ENCODE peak calls at places on chromosome 15, in seven cellular contexts. Z is endothelial cell of umbilical vein, A is cardiac muscle cell, S is fibroblast of mammary gland, N is A673, P is transverse colon, B is PC-3. J is an unnamed sample.

GRCh38 chr15:89628301-89628700 is 27.0 kb downstream of the KIF7 start:
- DNase-seq in Z (no peak), A (no peak), S (no peak), N (no peak), P (no peak), B (no peak), J (no peak)

GRCh38 chr15:82530606-82531379 is 9.5 kb downstream of the RPS17 start:
- DNase-seq in Z (peak; percentile 78), A (peak; percentile 59), S (peak; percentile 54), N (peak; percentile 49), P (peak; percentile 84), B (peak; percentile 72), J (peak; percentile 58)

GRCh38 chr15:83973816-83974215 is 261.8 kb upstream of the GOLGA6L4 start:
- DNase-seq in Z (no peak), A (peak; percentile 20), S (peak; percentile 17), N (peak; percentile 37), P (no peak), B (peak; percentile 30), J (no peak)

GRCh38 chr15:77021088-77021481 is 26.2 kb downstream of the PSTPIP1 start:
- DNase-seq in Z (no peak), A (no peak), S (no peak), N (no peak), P (no peak), B (no peak), J (no peak)

GRCh38 chr15:83288381-83288801 is 3.9 kb upstream of the BNC1 start:
- DNase-seq in Z (no peak), A (no peak), S (no peak), N (no peak), P (no peak), B (peak; percentile 79), J (no peak)

GRCh38 chr15:89645680-89646079 is 9.6 kb downstream of the KIF7 start:
- DNase-seq in Z (no peak), A (no peak), S (no peak), N (no peak), P (no peak), B (no peak), J (no peak)

GRCh38 chr15:88541709-88542341 is 4.7 kb downstream of the DET1 start:
- DNase-seq in Z (no peak), A (no peak), S (no peak), N (no peak), P (no peak), B (no peak), J (no peak)

GRCh38 chr15:32100286-32100685 is 70.0 kb downstream of the CHRNA7 start:
- DNase-seq in Z (no peak), A (no peak), S (no peak), N (no peak), P (no peak), B (no peak), J (no peak)

GRCh38 chr15:43190178-43190577 is 5.0 kb downstream of the CCNDBP1 start:
- DNase-seq in Z (peak; percentile 82), A (peak; percentile 17), S (no peak), N (no peak), P (no peak), B (no peak), J (peak; percentile 91)

GRCh38 chr15:31372635-31373091 is 46.0 kb downstream of the KLF13 start:
- DNase-seq in Z (no peak), A (peak; percentile 93), S (peak; percentile 86), N (no peak), P (no peak), B (peak; percentile 26), J (peak; percentile 13)

GRCh38 chr15:55627730-55628368 is 39.7 kb upstream of the PYGO1 start:
- DNase-seq in Z (peak; percentile 76), A (peak; percentile 90), S (peak; percentile 96), N (peak; percentile 61), P (no peak), B (peak; percentile 91), J (no peak)

GRCh38 chr15:66723826-66724731 is 22.0 kb downstream of the SMAD6 start:
- DNase-seq in Z (no peak), A (no peak), S (peak; percentile 44), N (no peak), P (no peak), B (no peak), J (no peak)

GRCh38 chr15:68783226-68784054 is 37.3 kb downstream of the ANP32A start:
- DNase-seq in Z (peak; percentile 32), A (no peak), S (no peak), N (peak; percentile 27), P (peak; percentile 72), B (peak; percentile 49), J (no peak)

GRCh38 chr15:54803139-54803808 is 393.5 kb downstream of the RSL24D1 start:
- DNase-seq in Z (no peak), A (no peak), S (peak; percentile 20), N (no peak), P (no peak), B (peak; percentile 52), J (no peak)

GRCh38 chr15:79523266-79523665 is 91.1 kb downstream of the MINAR1 start:
- DNase-seq in Z (no peak), A (peak; percentile 41), S (no peak), N (no peak), P (no peak), B (no peak), J (no peak)

GRCh38 chr15:25784141-25784540 is 79.0 kb downstream of the ATP10A start:
- DNase-seq in Z (no peak), A (no peak), S (no peak), N (no peak), P (no peak), B (no peak), J (no peak)

GRCh38 chr15:50109086-50109987 is 9.7 kb downstream of the ATP8B4 start:
- DNase-seq in Z (no peak), A (peak; percentile 21), S (peak; percentile 42), N (no peak), P (no peak), B (no peak), J (no peak)

GRCh38 chr15:79769081-79769481 is 127.7 kb downstream of the MTHFS start:
- DNase-seq in Z (no peak), A (peak; percentile 18), S (peak; percentile 41), N (peak; percentile 9), P (no peak), B (peak; percentile 71), J (peak; percentile 22)

GRCh38 chr15:49877871-49878511 is 241.0 kb downstream of the ATP8B4 start:
- DNase-seq in Z (no peak), A (peak; percentile 88), S (peak; percentile 83), N (no peak), P (no peak), B (no peak), J (no peak)

GRCh38 chr15:96693990-96694517 is 363.6 kb downstream of the NR2F2 start:
- DNase-seq in Z (no peak), A (no peak), S (no peak), N (peak; percentile 89), P (no peak), B (peak; percentile 34), J (peak; percentile 54)

GRCh38 chr15:55434989-55435825 is 26.9 kb downstream of the PIERCE2 start:
- DNase-seq in Z (peak; percentile 83), A (peak; percentile 76), S (peak; percentile 63), N (peak; percentile 65), P (no peak), B (peak; percentile 68), J (peak; percentile 18)

GRCh38 chr15:31300981-31301686 is 25.5 kb upstream of the KLF13 start:
- DNase-seq in Z (no peak), A (no peak), S (no peak), N (no peak), P (no peak), B (no peak), J (no peak)

DNA sequence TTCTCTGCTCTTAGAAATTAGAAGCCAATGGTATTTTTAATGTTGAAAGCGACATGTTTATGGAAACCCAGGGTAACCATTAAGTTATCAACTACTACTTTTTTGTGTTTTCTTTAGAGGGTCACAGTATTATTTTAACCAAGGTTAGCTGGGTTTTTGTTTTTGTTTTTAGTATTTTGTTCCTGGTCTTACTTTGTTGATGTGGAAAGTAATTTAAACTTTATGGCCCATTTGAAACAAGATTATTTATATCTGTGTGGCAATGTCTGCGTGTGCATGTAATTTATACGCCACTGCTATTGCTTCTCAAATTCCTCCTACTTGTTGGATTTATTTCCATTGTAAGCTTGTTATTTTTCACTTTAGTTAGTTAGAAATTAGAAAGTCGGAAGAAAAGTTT is 722.1 kb upstream of the NR2F2 start:
- DNase-seq in Z (no peak), A (no peak), S (no peak), N (no peak), P (no peak), B (no peak), J (no peak)
- TF ChIP-seq CTCF in Z (no peak), A (no peak), S (no peak), N (no peak), P (no peak), B (no peak), J (no peak)

GRCh38 chr15:60592386-60593339 is 113.7 kb upstream of the ICE2 start:
- DNase-seq in Z (peak; percentile 74), A (peak; percentile 64), S (peak; percentile 63), N (peak; percentile 63), P (peak; percentile 90), B (peak; percentile 46), J (no peak)
- H3K4me3 ChIP-seq in Z (peak overlapping the region; percentile 83), A (peak overlapping the region; percentile 52), S (peak overlapping the region; percentile 61), N (peak overlapping the region; percentile 50), P (peak overlapping the region; percentile 64), B (peak overlapping the region; percentile 50), J (peak overlapping the region; percentile 55)

GRCh38 chr15:58308742-58309355 is 122.9 kb upstream of the LIPC start:
- DNase-seq in Z (no peak), A (no peak), S (no peak), N (peak; percentile 14), P (no peak), B (no peak), J (no peak)
- TF ChIP-seq CTCF in Z (no peak), A (no peak), S (no peak), N (peak; percentile 42), P (no peak), B (peak; percentile 19), J (no peak)

DNA sequence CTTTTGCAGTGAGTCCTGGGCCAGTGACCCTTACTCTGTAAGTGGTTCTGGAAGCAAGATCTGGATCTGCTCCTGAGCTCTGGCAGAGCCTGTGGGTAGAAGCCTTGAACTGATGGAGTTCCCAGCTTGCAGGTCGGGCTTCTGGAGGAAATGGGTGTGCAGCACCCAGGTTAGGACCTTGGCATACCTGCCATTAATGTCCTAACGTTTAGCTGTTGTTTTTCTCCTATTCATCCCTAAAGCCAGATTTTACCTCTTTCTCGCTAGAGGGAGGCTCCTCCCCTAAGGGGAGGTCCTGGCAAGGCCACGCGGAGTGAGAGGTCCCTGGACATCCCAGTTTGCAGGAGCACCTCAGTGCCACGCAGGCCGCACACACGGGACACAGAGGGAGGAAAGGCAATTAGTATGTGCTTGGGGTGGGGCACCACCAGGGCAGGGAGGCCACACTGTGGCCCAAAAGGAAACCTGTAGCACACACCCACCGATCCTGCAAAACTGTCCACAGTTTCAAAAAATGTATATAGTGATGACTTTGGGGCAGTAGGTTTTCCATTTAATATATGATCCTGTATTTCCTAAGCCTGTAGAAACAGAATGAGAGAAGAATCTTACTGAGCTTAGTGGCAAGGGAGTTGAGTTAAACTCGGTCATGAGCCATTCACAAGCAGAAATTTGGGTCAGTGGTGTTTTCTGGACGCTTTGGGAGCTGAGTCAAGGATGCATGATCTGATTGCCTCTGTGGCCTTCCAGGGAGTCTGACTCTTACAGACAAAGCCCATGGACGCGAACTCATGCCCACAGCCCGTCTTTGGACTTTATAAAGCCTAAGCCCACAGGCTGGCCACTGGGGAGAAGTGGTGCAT is 148.7 kb downstream of the LRRK1 start:
- DNase-seq in Z (no peak), A (no peak), S (no peak), N (no peak), P (no peak), B (no peak), J (no peak)
- H3K4me3 ChIP-seq in Z (no peak overlapping the region), A (no peak overlapping the region), S (no peak overlapping the region), N (no peak overlapping the region), P (no peak overlapping the region), B (no peak overlapping the region), J (no peak overlapping the region)

J was measured in LNCaP clone FGC.